ENCODE peak calls at places on chromosomes 4 and X, in seven cellular contexts. One of them, this sample, is unnamed.
A peak's percentile ranks its signal among the peaks of the same experiment; 100 is the strongest.

GRCh38 chrX:153871451-153871850 is 14.5 kb downstream of the L1CAM start:
- DNase-seq in body of pancreas: no peak
- DNase-seq in dorsolateral prefrontal cortex: peak; percentile 21
- DNase-seq in ovary: no peak
- DNase-seq in cardiac fibroblast: no peak
- DNase-seq in kidney: peak; percentile 22
- DNase-seq in AG10803: no peak
- DNase-seq in this sample: no peak

GRCh38 chr4:1216869-1217294 is 32.0 kb downstream of the CTBP1 start:
- DNase-seq in cardiac fibroblast: no peak
- DNase-seq in body of pancreas: no peak
- DNase-seq in AG10803: no peak
- DNase-seq in ovary: no peak
- DNase-seq in kidney: no peak
- DNase-seq in dorsolateral prefrontal cortex: no peak
- DNase-seq in this sample: no peak

GRCh38 chrX:17494231-17494630 is 119.2 kb downstream of the NHS start:
- DNase-seq in cardiac fibroblast: no peak
- DNase-seq in body of pancreas: no peak
- DNase-seq in kidney: no peak
- DNase-seq in AG10803: peak; percentile 21
- DNase-seq in ovary: no peak
- DNase-seq in dorsolateral prefrontal cortex: no peak
- DNase-seq in this sample: no peak

GRCh38 chr4:55793479-55793878 is 26.1 kb upstream of the EXOC1L start:
- DNase-seq in cardiac fibroblast: no peak
- DNase-seq in body of pancreas: no peak
- DNase-seq in kidney: peak; percentile 54
- DNase-seq in dorsolateral prefrontal cortex: no peak
- DNase-seq in ovary: no peak
- DNase-seq in AG10803: no peak
- DNase-seq in this sample: no peak

GRCh38 chrX:2928583-2929434 is at the start of gene ARSD:
- DNase-seq in AG10803: peak; percentile 89
- DNase-seq in cardiac fibroblast: peak; percentile 90
- DNase-seq in body of pancreas: peak; percentile 98
- DNase-seq in dorsolateral prefrontal cortex: peak; percentile 67
- DNase-seq in kidney: peak; percentile 99
- DNase-seq in ovary: peak; percentile 91
- DNase-seq in this sample: no peak

GRCh38 chrX:46561931-46562721 is 11.4 kb upstream of the CHST7 start:
- DNase-seq in ovary: no peak
- DNase-seq in cardiac fibroblast: no peak
- DNase-seq in kidney: no peak
- DNase-seq in body of pancreas: peak; percentile 21
- DNase-seq in AG10803: no peak
- DNase-seq in dorsolateral prefrontal cortex: no peak
- DNase-seq in this sample: no peak

GRCh38 chr4:36332023-36332781 is 50.8 kb downstream of the DTHD1 start:
- DNase-seq in AG10803: no peak
- DNase-seq in dorsolateral prefrontal cortex: peak; percentile 69
- DNase-seq in cardiac fibroblast: peak; percentile 6
- DNase-seq in kidney: no peak
- DNase-seq in body of pancreas: no peak
- DNase-seq in ovary: no peak
- DNase-seq in this sample: no peak

GRCh38 chr4:8538703-8539567 is 41.3 kb upstream of the GPR78 start:
- DNase-seq in dorsolateral prefrontal cortex: peak; percentile 35
- DNase-seq in body of pancreas: peak; percentile 90
- DNase-seq in ovary: no peak
- DNase-seq in kidney: peak; percentile 61
- DNase-seq in cardiac fibroblast: peak; percentile 84
- DNase-seq in AG10803: peak; percentile 72
- DNase-seq in this sample: no peak

GRCh38 chr4:22739933-22740332 is 47.2 kb downstream of the GBA3 start:
- DNase-seq in cardiac fibroblast: no peak
- DNase-seq in body of pancreas: no peak
- DNase-seq in ovary: no peak
- DNase-seq in AG10803: no peak
- DNase-seq in dorsolateral prefrontal cortex: no peak
- DNase-seq in kidney: peak; percentile 54
- DNase-seq in this sample: no peak

GRCh38 chrX:22134681-22135080 is 102.6 kb downstream of the PHEX start:
- DNase-seq in kidney: no peak
- DNase-seq in dorsolateral prefrontal cortex: no peak
- DNase-seq in ovary: no peak
- DNase-seq in body of pancreas: peak; percentile 17
- DNase-seq in cardiac fibroblast: peak; percentile 81
- DNase-seq in AG10803: peak; percentile 63
- DNase-seq in this sample: no peak

GRCh38 chr4:17324431-17324830 is 187.5 kb downstream of the QDPR start:
- DNase-seq in body of pancreas: peak; percentile 13
- DNase-seq in cardiac fibroblast: peak; percentile 69
- DNase-seq in AG10803: peak; percentile 72
- DNase-seq in kidney: no peak
- DNase-seq in dorsolateral prefrontal cortex: no peak
- DNase-seq in ovary: peak; percentile 30
- DNase-seq in this sample: no peak

GRCh38 chr4:99273704-99274103 is 17.1 kb downstream of the ADH1A start:
- DNase-seq in body of pancreas: no peak
- DNase-seq in dorsolateral prefrontal cortex: no peak
- DNase-seq in cardiac fibroblast: no peak
- DNase-seq in AG10803: no peak
- DNase-seq in ovary: no peak
- DNase-seq in kidney: no peak
- DNase-seq in this sample: no peak

GRCh38 chr4:128338634-128339355 is 51.2 kb upstream of the PGRMC2 start:
- DNase-seq in cardiac fibroblast: peak; percentile 87
- DNase-seq in AG10803: peak; percentile 98
- DNase-seq in kidney: no peak
- DNase-seq in body of pancreas: no peak
- DNase-seq in ovary: no peak
- DNase-seq in dorsolateral prefrontal cortex: no peak
- DNase-seq in this sample: no peak

GRCh38 chrX:141897690-141898089 is 6.0 kb upstream of the MAGEC1 start:
- DNase-seq in AG10803: no peak
- DNase-seq in dorsolateral prefrontal cortex: no peak
- DNase-seq in body of pancreas: no peak
- DNase-seq in kidney: no peak
- DNase-seq in ovary: no peak
- DNase-seq in cardiac fibroblast: no peak
- DNase-seq in this sample: no peak

GRCh38 chr4:20868108-20868507 is 167.8 kb downstream of the PACRGL start:
- DNase-seq in AG10803: no peak
- DNase-seq in cardiac fibroblast: no peak
- DNase-seq in ovary: no peak
- DNase-seq in kidney: no peak
- DNase-seq in dorsolateral prefrontal cortex: no peak
- DNase-seq in body of pancreas: no peak
- DNase-seq in this sample: no peak

GRCh38 chr4:16626945-16627344 is 271.5 kb downstream of the LDB2 start:
- DNase-seq in kidney: no peak
- DNase-seq in ovary: no peak
- DNase-seq in dorsolateral prefrontal cortex: peak; percentile 76
- DNase-seq in AG10803: peak; percentile 94
- DNase-seq in cardiac fibroblast: peak; percentile 95
- DNase-seq in body of pancreas: no peak
- DNase-seq in this sample: no peak

GRCh38 chr4:149914521-149915115 is 99.0 kb upstream of the IQCM start:
- DNase-seq in ovary: no peak
- DNase-seq in cardiac fibroblast: peak; percentile 73
- DNase-seq in kidney: no peak
- DNase-seq in dorsolateral prefrontal cortex: no peak
- DNase-seq in body of pancreas: no peak
- DNase-seq in AG10803: peak; percentile 65
- DNase-seq in this sample: peak; percentile 40

GRCh38 chr4:105909699-105910340 is 14.5 kb downstream of the NPNT start:
- DNase-seq in AG10803: no peak
- DNase-seq in cardiac fibroblast: no peak
- DNase-seq in body of pancreas: peak; percentile 22
- DNase-seq in dorsolateral prefrontal cortex: no peak
- DNase-seq in kidney: no peak
- DNase-seq in ovary: no peak
- DNase-seq in this sample: no peak

GRCh38 chr4:77193511-77194236 is 36.7 kb downstream of the CCNG2 start:
- DNase-seq in body of pancreas: no peak
- DNase-seq in cardiac fibroblast: no peak
- DNase-seq in ovary: no peak
- DNase-seq in kidney: peak; percentile 72
- DNase-seq in dorsolateral prefrontal cortex: no peak
- DNase-seq in AG10803: no peak
- DNase-seq in this sample: no peak

GRCh38 chr4:183429489-183429888 is 14.9 kb upstream of the CDKN2AIP start:
- DNase-seq in kidney: no peak
- DNase-seq in cardiac fibroblast: no peak
- DNase-seq in AG10803: no peak
- DNase-seq in ovary: no peak
- DNase-seq in body of pancreas: no peak
- DNase-seq in dorsolateral prefrontal cortex: no peak
- DNase-seq in this sample: no peak

GRCh38 chr4:151553874-151554273 is 144.9 kb downstream of the FHIP1A start:
- DNase-seq in AG10803: no peak
- DNase-seq in body of pancreas: peak; percentile 21
- DNase-seq in dorsolateral prefrontal cortex: no peak
- DNase-seq in ovary: no peak
- DNase-seq in cardiac fibroblast: no peak
- DNase-seq in kidney: no peak
- DNase-seq in this sample: no peak

GRCh38 chrX:136204571-136204970 is 46.6 kb downstream of the MAP7D3 start:
- DNase-seq in ovary: no peak
- DNase-seq in AG10803: peak; percentile 83
- DNase-seq in dorsolateral prefrontal cortex: no peak
- DNase-seq in cardiac fibroblast: peak; percentile 85
- DNase-seq in body of pancreas: no peak
- DNase-seq in kidney: no peak
- DNase-seq in this sample: no peak

GRCh38 chr4:177441061-177441802 is 1.0 kb downstream of the AGA start:
- DNase-seq in body of pancreas: no peak
- DNase-seq in ovary: no peak
- DNase-seq in cardiac fibroblast: peak; percentile 14
- DNase-seq in AG10803: peak; percentile 43
- DNase-seq in dorsolateral prefrontal cortex: no peak
- DNase-seq in kidney: no peak
- DNase-seq in this sample: no peak

GRCh38 chrX:130467936-130468335 is 66.1 kb downstream of the RBMX2 start:
- DNase-seq in AG10803: no peak
- DNase-seq in dorsolateral prefrontal cortex: no peak
- DNase-seq in kidney: no peak
- DNase-seq in body of pancreas: no peak
- DNase-seq in cardiac fibroblast: no peak
- DNase-seq in ovary: no peak
- DNase-seq in this sample: no peak

GRCh38 chr4:173990126-173990878 is 293.2 kb downstream of the FBXO8 start:
- DNase-seq in cardiac fibroblast: peak; percentile 72
- DNase-seq in body of pancreas: no peak
- DNase-seq in kidney: no peak
- DNase-seq in dorsolateral prefrontal cortex: no peak
- DNase-seq in ovary: no peak
- DNase-seq in AG10803: peak; percentile 49
- DNase-seq in this sample: no peak
- TF ChIP-seq CTCF in cardiac fibroblast: peak; percentile 75
- TF ChIP-seq CTCF in body of pancreas: peak; percentile 42
- TF ChIP-seq CTCF in kidney: peak; percentile 3
- TF ChIP-seq CTCF in dorsolateral prefrontal cortex: peak; percentile 48
- TF ChIP-seq CTCF in ovary: peak; percentile 39
- TF ChIP-seq CTCF in AG10803: peak; percentile 75
- TF ChIP-seq CTCF in this sample: peak; percentile 39

DNA sequence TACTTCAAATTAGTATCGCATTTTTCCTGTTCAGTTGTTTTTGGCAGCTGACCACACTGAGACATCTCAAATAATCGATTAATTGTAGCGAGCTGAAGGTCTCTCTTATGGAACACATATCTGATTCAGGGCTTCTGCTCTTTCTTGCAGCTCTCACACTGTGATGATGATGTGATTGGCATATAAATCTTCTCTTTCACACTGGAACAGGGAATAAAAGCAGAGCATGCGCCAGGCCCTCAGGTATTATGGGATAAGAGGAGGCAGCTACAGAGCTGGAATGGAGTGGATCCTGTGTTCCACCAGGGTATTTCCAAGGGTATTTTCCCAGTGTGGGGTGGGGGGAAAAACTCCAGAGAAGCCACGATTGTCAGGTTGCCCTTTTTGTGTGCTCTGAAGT is 265.4 kb upstream of the CASK start:
- DNase-seq in dorsolateral prefrontal cortex: no peak
- DNase-seq in AG10803: no peak
- DNase-seq in cardiac fibroblast: no peak
- DNase-seq in body of pancreas: no peak
- DNase-seq in ovary: no peak
- DNase-seq in kidney: no peak
- DNase-seq in this sample: no peak
- TF ChIP-seq CTCF in dorsolateral prefrontal cortex: no peak
- TF ChIP-seq CTCF in AG10803: no peak
- TF ChIP-seq CTCF in cardiac fibroblast: no peak
- TF ChIP-seq CTCF in body of pancreas: no peak
- TF ChIP-seq CTCF in ovary: no peak
- TF ChIP-seq CTCF in kidney: no peak
- TF ChIP-seq CTCF in this sample: no peak

DNA sequence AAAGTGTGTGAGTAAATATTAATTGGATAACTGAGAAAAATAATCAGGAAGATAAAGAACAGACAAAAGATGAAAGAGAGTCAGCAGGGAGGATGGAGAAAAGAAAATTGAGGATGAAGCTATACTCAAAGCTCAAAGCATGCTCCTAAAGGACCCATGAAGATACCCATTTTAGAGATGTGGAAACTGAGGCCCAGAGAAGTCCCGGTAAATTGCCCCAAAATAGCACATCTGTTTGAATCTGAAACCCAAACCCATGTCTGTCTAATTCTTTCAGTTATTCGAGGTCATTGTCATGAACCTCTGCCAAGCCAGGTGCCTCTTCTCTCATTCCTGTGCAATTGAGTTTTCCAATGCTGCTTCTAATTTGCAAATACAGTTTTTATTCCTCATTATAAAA is 29.6 kb upstream of the MSX1 start:
- DNase-seq in dorsolateral prefrontal cortex: no peak
- DNase-seq in cardiac fibroblast: no peak
- DNase-seq in body of pancreas: no peak
- DNase-seq in ovary: no peak
- DNase-seq in kidney: no peak
- DNase-seq in AG10803: no peak
- DNase-seq in this sample: no peak
- TF ChIP-seq CTCF in dorsolateral prefrontal cortex: no peak
- TF ChIP-seq CTCF in cardiac fibroblast: no peak
- TF ChIP-seq CTCF in body of pancreas: no peak
- TF ChIP-seq CTCF in ovary: no peak
- TF ChIP-seq CTCF in kidney: no peak
- TF ChIP-seq CTCF in AG10803: no peak
- TF ChIP-seq CTCF in this sample: no peak

DNA sequence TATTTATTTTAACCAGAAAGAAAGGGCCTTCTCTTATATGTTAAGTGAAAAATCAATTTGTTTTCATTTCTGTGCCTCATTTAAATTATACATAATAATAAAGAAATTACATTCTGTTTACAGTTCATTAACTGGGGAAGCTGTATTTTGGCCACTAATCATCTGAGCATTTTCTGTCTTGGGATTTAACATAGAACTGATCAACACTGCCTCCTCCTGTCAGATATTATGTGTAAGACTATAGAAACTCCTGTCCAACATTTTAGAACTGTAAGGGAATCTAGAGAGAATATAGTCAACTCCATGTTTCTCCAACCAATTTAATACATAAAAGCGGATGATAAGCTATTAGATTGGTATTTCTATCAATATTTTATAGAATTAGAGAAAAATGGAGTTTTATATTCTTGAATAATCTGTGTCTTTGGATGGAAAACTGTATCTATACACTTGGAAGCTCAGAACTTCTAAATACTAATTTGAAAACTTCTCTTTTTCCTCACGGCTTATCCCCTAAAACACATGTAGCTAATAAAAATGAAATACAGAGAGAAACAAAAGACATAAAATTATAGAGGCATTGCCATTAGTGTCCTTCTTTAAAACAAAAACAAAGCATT is 33.0 kb downstream of the ENPEP start:
- DNase-seq in dorsolateral prefrontal cortex: no peak
- DNase-seq in ovary: no peak
- DNase-seq in cardiac fibroblast: peak; percentile 70
- DNase-seq in AG10803: peak; percentile 46
- DNase-seq in body of pancreas: no peak
- DNase-seq in kidney: no peak
- DNase-seq in this sample: no peak
- TF ChIP-seq CTCF in dorsolateral prefrontal cortex: peak; percentile 46
- TF ChIP-seq CTCF in ovary: no peak
- TF ChIP-seq CTCF in cardiac fibroblast: peak; percentile 49
- TF ChIP-seq CTCF in AG10803: peak; percentile 70
- TF ChIP-seq CTCF in body of pancreas: no peak
- TF ChIP-seq CTCF in kidney: peak; percentile 19
- TF ChIP-seq CTCF in this sample: peak; percentile 53